ENCODE peak calls at places on chromosomes 12 and 14, in nine cellular contexts. T, A, Q, B, U, E, S, K and N are unnamed samples.

GRCh38 chr12:49032679-49033447 is 14.3 kb upstream of the PRKAG1 start:
- DNase-seq in U (no peak), Q (no peak), B (no peak), E (no peak), S (no peak), K (no peak), T (no peak), A (peak), N (no peak)

GRCh38 chr12:66688836-66689439 is 10.1 kb upstream of the GRIP1 start:
- DNase-seq in E (peak), S (peak), K (peak), B (peak), U (peak), T (no peak), Q (peak), A (no peak), N (no peak)

GRCh38 chr12:19171731-19172130 is 42.2 kb downstream of the PLEKHA5 start:
- DNase-seq in Q (no peak), U (no peak), T (no peak), A (no peak), S (no peak), K (no peak), B (no peak), E (no peak), N (no peak)

GRCh38 chr12:106342397-106343212 is 14.9 kb upstream of the POLR3B start:
- DNase-seq in U (no peak), S (no peak), A (no peak), B (no peak), Q (peak), E (peak), T (no peak), K (peak), N (peak)

GRCh38 chr12:95224202-95225170 is 6.9 kb downstream of the VEZT start:
- DNase-seq in Q (no peak), B (no peak), K (peak), E (no peak), S (no peak), T (no peak), A (no peak), U (no peak), N (no peak)

GRCh38 chr14:69034612-69035262 is 55.6 kb upstream of the ACTN1 start:
- DNase-seq in T (no peak), S (no peak), A (no peak), B (no peak), U (no peak), E (no peak), Q (no peak), K (peak), N (no peak)

GRCh38 chr12:64801381-64801780 is 23.1 kb upstream of the TBC1D30 start:
- DNase-seq in U (no peak), S (no peak), T (no peak), E (no peak), B (no peak), K (no peak), Q (no peak), A (no peak), N (no peak)

GRCh38 chr14:36522347-36522971 is 2.4 kb upstream of the NKX2-1 start:
- DNase-seq in U (no peak), E (no peak), Q (no peak), S (no peak), A (peak), T (no peak), K (no peak), B (peak), N (no peak)

GRCh38 chr14:25552826-25553225 is 502.9 kb upstream of the STXBP6 start:
- DNase-seq in Q (no peak), A (no peak), K (no peak), B (no peak), U (no peak), S (no peak), E (no peak), T (no peak), N (no peak)

GRCh38 chr14:64714432-64715025 is 10.3 kb downstream of the PLEKHG3 start:
- DNase-seq in B (peak), A (no peak), T (no peak), E (no peak), K (no peak), U (no peak), S (no peak), Q (no peak), N (no peak)

GRCh38 chr14:64713677-64714076 is 9.5 kb downstream of the PLEKHG3 start:
- DNase-seq in U (no peak), Q (no peak), T (no peak), B (no peak), A (no peak), S (no peak), E (no peak), K (no peak), N (no peak)

GRCh38 chr14:64717870-64718269 is 13.6 kb downstream of the PLEKHG3 start:
- DNase-seq in K (no peak), U (no peak), T (no peak), E (peak), S (no peak), B (peak), Q (peak), A (peak), N (peak)

GRCh38 chr14:64715146-64715627 is 11.0 kb downstream of the PLEKHG3 start:
- DNase-seq in A (no peak), S (no peak), T (no peak), E (no peak), B (peak), Q (no peak), U (no peak), K (no peak), N (no peak)

GRCh38 chr14:64715628-64716412 is 11.6 kb downstream of the PLEKHG3 start:
- DNase-seq in E (no peak), A (peak), T (no peak), K (no peak), U (no peak), Q (peak), S (no peak), B (peak), N (peak)
- H3K4me3 ChIP-seq in E (peak), A (peak), T (no peak), K (peak), U (no peak), Q (no peak), S (no peak), B (peak), N (peak)

GRCh38 chr12:59085680-59086079 is 165.4 kb upstream of the LRIG3 start:
- DNase-seq in K (no peak), S (no peak), E (no peak), B (no peak), Q (no peak), T (no peak), U (no peak), A (no peak), N (no peak)
- H3K27ac ChIP-seq in K (no peak), S (no peak), E (no peak), B (peak), Q (no peak), T (no peak), U (no peak), A (no peak), N (no peak)

GRCh38 chr14:90274808-90275454 is 18.6 kb downstream of the PSMC1 start:
- DNase-seq in T (no peak), E (no peak), S (no peak), Q (no peak), B (no peak), A (no peak), U (no peak), K (peak), N (no peak)

GRCh38 chr14:90276627-90277367 is 20.4 kb downstream of the PSMC1 start:
- DNase-seq in U (no peak), T (no peak), K (peak), A (peak), E (no peak), B (peak), S (no peak), Q (no peak), N (no peak)

GRCh38 chr14:90274019-90274418 is 17.7 kb downstream of the PSMC1 start:
- DNase-seq in U (no peak), T (no peak), Q (no peak), A (peak), E (no peak), S (no peak), K (no peak), B (peak), N (no peak)

GRCh38 chr14:90275820-90276219 is 19.5 kb downstream of the PSMC1 start:
- DNase-seq in K (peak), S (no peak), B (no peak), U (no peak), T (no peak), Q (no peak), A (no peak), E (no peak), N (no peak)

DNA sequence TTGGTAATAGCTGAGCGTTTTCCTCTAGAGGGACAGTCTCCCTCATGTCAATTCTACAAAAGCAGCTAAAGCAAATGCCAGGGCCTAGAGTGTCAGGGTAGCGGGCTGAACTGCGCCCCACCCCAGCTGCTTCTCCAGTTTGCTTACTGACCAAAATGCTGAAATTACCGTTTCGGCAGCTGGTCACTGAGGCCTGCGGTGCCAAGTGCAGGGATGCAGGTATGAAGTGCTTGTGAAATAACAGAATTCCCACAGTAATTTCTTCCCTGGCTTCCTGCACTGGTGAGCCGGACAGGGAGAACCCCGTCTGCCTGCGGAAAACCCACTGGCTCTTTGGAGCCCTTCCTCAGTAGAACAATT is 19.1 kb downstream of the PSMC1 start:
- DNase-seq in Q (no peak), S (no peak), E (no peak), K (no peak), A (no peak), U (no peak), B (no peak), T (no peak), N (no peak)
- TF ChIP-seq CTCF in Q (no peak), S (no peak), E (no peak), K (no peak), A (no peak), U (no peak), B (no peak), T (no peak), N (no peak)

GRCh38 chr12:108647199-108647935 is 13.7 kb upstream of the SELPLG start:
- DNase-seq in E (no peak), U (no peak), K (no peak), Q (no peak), T (no peak), S (no peak), B (peak), A (no peak), N (peak)

GRCh38 chr12:108644743-108645120 is 11.0 kb upstream of the SELPLG start:
- DNase-seq in A (no peak), S (no peak), B (no peak), E (no peak), Q (no peak), U (no peak), T (no peak), K (no peak), N (peak)

GRCh38 chr12:108643941-108644742 is 10.4 kb upstream of the SELPLG start:
- DNase-seq in E (no peak), T (no peak), U (peak), A (no peak), S (no peak), K (no peak), B (peak), Q (no peak), N (peak)

GRCh38 chr12:108646597-108647190 is 13.0 kb upstream of the SELPLG start:
- DNase-seq in A (no peak), Q (no peak), B (no peak), U (no peak), E (no peak), K (no peak), S (no peak), T (no peak), N (peak)

GRCh38 chr12:108645686-108646596 is 12.2 kb upstream of the SELPLG start:
- DNase-seq in S (no peak), Q (no peak), K (no peak), E (no peak), A (no peak), U (no peak), T (no peak), B (peak), N (peak)
- H3K4me3 ChIP-seq in S (peak), Q (no peak), K (no peak), E (no peak), A (no peak), U (no peak), T (no peak), B (no peak), N (no peak)

GRCh38 chr14:75970989-75971388 is 10.8 kb downstream of the TGFB3 start:
- DNase-seq in A (no peak), E (no peak), T (no peak), Q (no peak), B (peak), U (no peak), K (no peak), S (no peak), N (no peak)

GRCh38 chr14:75969891-75970290 is 11.9 kb downstream of the TGFB3 start:
- DNase-seq in Q (no peak), B (peak), K (no peak), E (no peak), T (no peak), A (no peak), U (no peak), S (no peak), N (no peak)

GRCh38 chr14:75969126-75969525 is 12.7 kb downstream of the TGFB3 start:
- DNase-seq in T (no peak), B (no peak), Q (no peak), E (no peak), K (no peak), A (no peak), U (no peak), S (no peak), N (no peak)

GRCh38 chr14:75971509-75971908 is 10.3 kb downstream of the TGFB3 start:
- DNase-seq in B (no peak), U (no peak), A (peak), S (no peak), Q (no peak), T (no peak), K (no peak), E (no peak), N (no peak)

DNA sequence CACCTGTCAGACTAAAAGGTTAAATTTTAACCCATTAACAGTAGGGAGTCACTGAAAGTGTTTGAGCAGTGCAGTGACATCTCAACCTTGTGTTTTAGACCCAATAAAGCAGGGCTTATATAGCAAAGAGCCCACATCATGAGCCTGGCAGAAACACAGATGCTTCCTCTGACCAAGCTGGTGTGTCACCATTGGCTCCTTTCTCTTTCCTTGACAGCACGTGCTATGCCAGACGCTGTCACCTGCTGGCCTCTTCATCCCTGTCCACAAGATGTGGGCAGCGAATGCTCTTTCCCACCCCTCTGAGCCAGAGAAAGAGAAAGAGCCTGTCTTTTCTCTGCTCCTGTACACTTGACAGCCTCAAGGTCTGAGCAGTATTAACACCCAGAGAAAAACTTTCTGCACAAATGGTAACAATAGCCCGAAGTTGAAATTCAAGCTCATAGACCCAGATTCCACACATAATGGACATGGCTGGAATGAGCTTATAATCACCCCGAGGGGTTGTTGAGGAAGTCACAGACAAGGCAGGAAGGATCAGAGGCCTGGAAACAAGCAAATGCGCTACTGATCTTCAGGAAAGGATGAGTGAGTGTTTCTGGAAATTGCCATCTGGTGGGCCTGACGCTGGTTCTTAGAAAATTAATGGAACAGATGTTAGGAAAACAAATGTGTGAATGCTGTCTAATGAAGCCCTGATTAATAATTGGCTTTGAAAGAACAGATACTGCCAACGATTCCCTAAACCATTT is 8.9 kb downstream of the TGFB3 start:
- DNase-seq in T (no peak), Q (no peak), E (no peak), U (no peak), K (no peak), S (no peak), A (no peak), B (peak), N (no peak)
- H3K27ac ChIP-seq in T (no peak), Q (no peak), E (no peak), U (no peak), K (peak), S (no peak), A (no peak), B (peak), N (no peak)

DNA sequence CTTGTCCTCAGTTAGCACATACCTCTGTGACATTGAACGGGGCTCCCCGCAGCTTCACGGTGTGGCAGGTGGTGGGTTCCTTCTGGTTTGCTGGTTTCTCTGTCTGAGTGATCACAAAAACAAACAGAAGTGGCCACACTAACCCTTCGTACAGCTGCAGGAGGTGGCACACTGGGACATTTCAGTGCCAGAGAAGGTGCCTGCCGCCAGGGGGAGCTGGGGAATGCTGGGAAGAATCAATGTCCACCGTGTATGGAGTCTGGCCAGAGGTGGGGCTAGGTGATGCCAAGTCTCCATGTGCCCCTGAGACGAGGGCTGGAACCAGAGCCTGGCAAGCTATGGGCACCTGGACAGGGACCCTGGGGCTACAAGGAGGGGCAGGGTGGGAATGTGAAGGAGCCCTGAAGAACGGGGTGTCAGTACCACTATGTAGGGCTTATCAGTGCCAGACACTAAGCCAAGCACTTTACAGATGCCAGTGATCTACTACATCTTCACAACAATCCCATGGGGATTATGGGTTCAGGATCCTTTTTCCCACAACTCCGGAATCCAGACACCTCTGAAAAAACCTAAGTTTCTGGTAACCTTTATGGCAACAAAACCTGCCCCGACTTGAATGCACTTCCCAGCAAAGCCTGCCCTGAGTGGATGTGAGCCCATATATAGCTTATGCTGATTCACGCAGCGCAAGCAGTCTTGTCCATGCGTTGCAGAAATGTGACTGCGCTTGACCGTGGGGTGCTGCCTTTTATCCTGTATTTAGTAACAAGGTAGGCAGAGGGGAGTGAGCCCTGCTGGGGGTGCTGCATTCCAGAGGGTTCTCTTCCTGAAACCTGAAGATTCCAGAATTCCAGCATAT is 10.8 kb downstream of the RBM19 start:
- DNase-seq in Q (peak), E (no peak), A (no peak), B (peak), U (peak), T (no peak), K (peak), S (no peak), N (no peak)
- TF ChIP-seq CTCF in Q (peak), E (no peak), A (no peak), B (peak), U (peak), T (peak), K (peak), S (no peak), N (no peak)